ENCODE peak calls at places on chromosomes 4 and X, in ten cellular contexts. B is left ventricle myocardium inferior; A is lower lobe of right lung; X is thyroid gland; J is tibial artery; R is tibial nerve; O is cardiac muscle cell; N is transverse colon; F is CD4-positive, CD25-positive, alpha-beta regulatory T cell; L is IMR-90. H is an unnamed sample. For H3K27me3, the result is how much of the 10 kb centered on the place peaks cover.

GRCh38 chrX:9352243-9352642 is 112.6 kb upstream of the TBL1X start:
- DNase-seq in X (no peak), J (no peak), L (no peak), R (no peak), O (no peak), B (no peak), N (no peak), A (no peak), F (no peak), H (no peak)

GRCh38 chr4:49516796-49517195 is 530.7 kb downstream of the CWH43 start:
- DNase-seq in A (peak), X (no peak), O (no peak), L (no peak), J (no peak), F (no peak), N (no peak), R (no peak), B (no peak), H (no peak)

GRCh38 chr4:56937262-56937661 is 29.6 kb downstream of the REST start:
- DNase-seq in A (no peak), X (no peak), L (peak), F (no peak), B (no peak), R (no peak), N (no peak), O (peak), J (no peak), H (no peak)

GRCh38 chr4:151091047-151091446 is 8.4 kb upstream of the RPS3A start:
- DNase-seq in J (no peak), O (no peak), N (no peak), X (no peak), L (no peak), F (no peak), B (no peak), A (no peak), R (no peak), H (no peak)

GRCh38 chrX:19349263-19349662 is 5.5 kb downstream of the PDHA1 start:
- DNase-seq in O (no peak), J (no peak), B (no peak), A (no peak), X (no peak), N (no peak), L (no peak), F (no peak), R (no peak), H (no peak)

GRCh38 chr4:20520901-20521300 is 179.4 kb upstream of the PACRGL start:
- DNase-seq in A (no peak), N (no peak), J (no peak), F (no peak), R (no peak), L (peak), O (peak), X (no peak), B (no peak), H (no peak)

GRCh38 chrX:40102393-40103381 is 4.9 kb upstream of the BCOR start:
- DNase-seq in B (no peak), L (no peak), J (no peak), R (no peak), O (no peak), A (no peak), X (peak), N (no peak), F (no peak), H (no peak)

GRCh38 chrX:53631156-53631555 is 55.4 kb downstream of the HUWE1 start:
- DNase-seq in O (peak), R (no peak), J (no peak), L (peak), B (no peak), F (no peak), N (no peak), A (no peak), X (no peak), H (no peak)

GRCh38 chr4:1987296-1987695 is 21.5 kb downstream of the NELFA start:
- DNase-seq in R (no peak), X (no peak), N (no peak), F (no peak), O (no peak), L (no peak), J (no peak), A (no peak), B (no peak), H (no peak)

GRCh38 chrX:118216086-118216485 is 99.5 kb upstream of the KLHL13 start:
- DNase-seq in R (no peak), X (no peak), B (no peak), L (no peak), F (no peak), O (no peak), J (no peak), A (no peak), N (no peak), H (no peak)

GRCh38 chr4:189740873-189741272 is 199.8 kb upstream of the FRG1 start:
- DNase-seq in L (no peak), A (no peak), N (no peak), F (no peak), R (no peak), O (no peak), J (no peak), X (no peak), B (no peak), H (no peak)

GRCh38 chr4:72312032-72312650 is 256.9 kb downstream of the ADAMTS3 start:
- DNase-seq in N (peak), O (peak), A (peak), J (peak), L (peak), B (peak), R (peak), X (peak), F (no peak), H (peak)

GRCh38 chr4:13415068-13415785 is 68.9 kb downstream of the RAB28 start:
- DNase-seq in L (no peak), B (peak), F (no peak), R (no peak), O (peak), A (peak), X (no peak), J (no peak), N (no peak), H (no peak)

GRCh38 chrX:103628386-103629290 is at the start of gene TCEAL1:
- DNase-seq in B (peak), A (peak), O (peak), L (peak), X (peak), R (peak), F (peak), J (peak), N (peak), H (no peak)

GRCh38 chr4:119559044-119559647 is 69.5 kb downstream of the PDE5A start:
- DNase-seq in O (peak), R (no peak), L (peak), F (peak), J (no peak), N (no peak), B (no peak), X (no peak), A (no peak), H (no peak)

GRCh38 chrX:19751068-19751467 is 136.3 kb downstream of the SH3KBP1 start:
- DNase-seq in J (no peak), F (no peak), B (no peak), O (no peak), X (no peak), A (no peak), R (no peak), L (no peak), N (no peak), H (no peak)

GRCh38 chr4:8079031-8079885 is 79.4 kb downstream of the ABLIM2 start:
- DNase-seq in L (no peak), B (no peak), R (no peak), F (no peak), X (no peak), A (peak), N (peak), O (peak), J (peak), H (no peak)

GRCh38 chr4:73860175-73860574 is 7.1 kb downstream of the PF4V1 start:
- DNase-seq in L (no peak), A (no peak), O (no peak), J (no peak), R (no peak), B (no peak), X (no peak), N (no peak), F (no peak), H (no peak)

GRCh38 chr4:158169931-158170690 is 2.7 kb downstream of the GASK1B start:
- DNase-seq in J (no peak), A (no peak), L (peak), N (no peak), F (no peak), O (peak), X (no peak), B (no peak), R (no peak), H (no peak)

GRCh38 chrX:86946569-86946968 is 571.0 kb upstream of the KLHL4 start:
- DNase-seq in L (peak), A (no peak), X (no peak), N (no peak), F (peak), R (no peak), O (peak), B (no peak), J (no peak), H (peak)

GRCh38 chrX:15739886-15740285 is 1.8 kb downstream of the CA5B start:
- DNase-seq in B (no peak), F (no peak), X (no peak), N (no peak), R (no peak), O (no peak), J (no peak), A (no peak), L (peak), H (no peak)

GRCh38 chr4:108149588-108150380 is 18.9 kb downstream of the LEF1 start:
- DNase-seq in F (no peak), X (no peak), N (no peak), B (no peak), R (no peak), A (no peak), J (no peak), L (no peak), O (no peak), H (no peak)

GRCh38 chrX:78199851-78200250 is 60.4 kb upstream of the TAF9B start:
- DNase-seq in F (peak), J (no peak), R (no peak), N (no peak), O (peak), L (peak), X (no peak), B (no peak), A (no peak), H (no peak)

GRCh38 chr4:38189445-38189844 is 229.2 kb downstream of the PTTG2 start:
- DNase-seq in F (no peak), R (no peak), J (no peak), X (no peak), B (no peak), L (peak), A (no peak), N (no peak), O (peak), H (no peak)

GRCh38 chr4:158597879-158598596 is 73.6 kb downstream of the C4orf46 start:
- DNase-seq in L (no peak), A (no peak), N (no peak), B (no peak), F (no peak), X (no peak), J (no peak), R (no peak), O (no peak), H (no peak)

GRCh38 chr4:109648266-109648996 is 54.8 kb downstream of the CASP6 start:
- DNase-seq in A (no peak), L (no peak), O (no peak), B (no peak), R (no peak), F (peak), N (no peak), J (no peak), X (no peak), H (no peak)

GRCh38 chr4:182251116-182251515 is 7.9 kb downstream of the TENM3 start:
- DNase-seq in L (no peak), O (no peak), A (no peak), F (no peak), N (no peak), R (no peak), B (no peak), J (no peak), X (no peak), H (no peak)
- H3K27me3 ChIP-seq in L (under half), O (under half), A (under half), F (under half), N (under half), R (under half), B (under half), J (under half), X (under half), H (under half)

GRCh38 chr4:139685180-139685579 is 19.6 kb downstream of the MGST2 start:
- DNase-seq in N (no peak), X (no peak), R (no peak), J (no peak), A (no peak), F (peak), L (no peak), B (no peak), O (no peak), H (no peak)

GRCh38 chr4:139686130-139686529 is 20.5 kb downstream of the MGST2 start:
- DNase-seq in L (no peak), N (no peak), B (no peak), R (no peak), X (no peak), J (no peak), O (no peak), F (no peak), A (no peak), H (no peak)

GRCh38 chr4:139686988-139687387 is 21.4 kb downstream of the MGST2 start:
- DNase-seq in A (no peak), J (no peak), B (no peak), L (no peak), F (no peak), N (no peak), R (no peak), O (no peak), X (no peak), H (no peak)

GRCh38 chr4:139682309-139683210 is 16.9 kb downstream of the MGST2 start:
- DNase-seq in A (no peak), B (no peak), R (no peak), N (no peak), X (no peak), J (no peak), L (no peak), O (peak), F (no peak), H (no peak)

DNA sequence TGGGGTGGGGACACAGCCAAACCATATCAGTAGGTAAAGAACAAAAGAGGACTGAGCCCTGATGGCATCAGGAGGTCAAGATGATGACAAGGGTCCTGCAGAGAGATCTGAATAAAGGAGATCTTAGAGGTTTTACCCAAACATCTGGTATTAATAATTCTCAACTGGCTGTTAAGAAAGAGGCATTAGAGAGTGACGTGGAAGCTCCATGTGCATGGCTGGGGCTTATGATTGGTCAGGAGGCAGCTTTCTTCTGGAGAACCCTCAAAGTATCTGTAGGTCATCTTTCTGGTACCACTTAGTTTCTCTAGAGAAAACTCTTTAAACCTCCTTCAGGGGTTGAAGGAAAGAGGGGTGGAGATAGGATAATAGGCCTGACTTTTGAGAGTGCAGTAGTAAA is 18.7 kb downstream of the MGST2 start:
- DNase-seq in J (no peak), X (no peak), L (no peak), N (no peak), B (no peak), F (no peak), A (no peak), R (no peak), O (no peak), H (no peak)
- H3K27ac ChIP-seq in J (no peak), X (no peak), L (no peak), N (no peak), B (no peak), F (no peak), A (no peak), R (no peak), O (no peak), H (no peak)

DNA sequence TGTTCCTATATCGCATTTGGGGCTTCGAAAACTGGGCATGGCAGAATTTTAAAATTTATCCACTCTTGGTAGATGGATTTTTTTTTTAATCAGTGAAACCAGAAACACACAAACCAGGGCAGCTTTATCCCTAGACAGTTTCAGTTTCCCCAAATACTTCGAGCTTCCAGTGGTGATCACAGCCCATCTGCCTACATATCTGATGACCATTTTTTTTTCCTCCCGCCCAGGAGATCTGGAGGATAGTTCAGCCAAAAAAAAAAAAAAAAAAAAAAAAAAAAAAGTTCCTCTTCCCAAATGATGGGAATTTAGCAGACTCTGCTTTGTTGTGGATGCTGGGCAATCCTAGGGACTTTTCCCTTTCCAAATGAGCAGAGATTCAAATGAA is 1.0 kb upstream of the TBC1D9 start:
- DNase-seq in L (no peak), J (no peak), X (no peak), F (no peak), A (no peak), N (no peak), R (no peak), B (no peak), O (no peak), H (no peak)
- H3K27me3 ChIP-seq in L (under half), J (under half), X (under half), F (under half), A (under half), N (under half), R (under half), B (under half), O (under half), H (under half)

DNA sequence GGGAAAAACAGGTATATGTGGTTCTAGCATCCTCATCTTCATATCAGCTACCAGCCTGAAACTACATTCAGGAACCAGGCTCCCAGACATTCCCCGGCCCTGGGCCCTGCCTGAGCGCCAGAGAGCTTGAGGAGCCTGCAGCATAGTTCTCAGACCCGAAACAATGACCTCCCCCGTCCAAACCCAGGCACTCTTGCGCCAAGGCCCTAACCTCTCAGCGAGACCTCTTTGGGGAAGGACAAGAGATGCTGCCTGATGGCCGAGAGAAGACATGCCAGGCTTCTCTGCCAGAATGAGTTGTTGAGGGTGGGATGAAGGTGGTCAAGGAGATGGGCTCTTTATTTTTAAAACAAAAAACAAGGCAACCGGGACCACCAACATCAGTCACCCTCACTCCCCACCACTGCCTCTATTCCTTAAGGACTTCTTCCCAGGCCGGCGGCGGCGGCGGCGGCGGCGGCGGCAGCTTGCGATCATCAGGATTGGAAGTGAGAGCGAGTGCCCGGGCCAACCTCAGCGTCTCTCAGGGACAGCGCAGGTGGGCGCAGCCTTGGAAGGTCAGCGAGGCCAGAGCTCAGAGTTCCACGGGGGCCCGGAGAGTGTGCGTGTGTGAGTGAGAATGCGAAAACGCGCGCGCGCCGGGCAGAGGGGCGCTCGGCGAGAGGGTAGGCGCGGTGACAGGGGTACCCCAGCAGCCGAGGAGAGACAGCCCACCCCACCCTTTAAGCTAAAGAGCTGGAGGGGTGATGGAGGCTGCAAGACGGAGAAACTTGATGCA is 619 bp downstream of the INPP4B start:
- DNase-seq in J (no peak), N (peak), X (peak), O (peak), R (peak), F (no peak), A (peak), L (no peak), B (peak), H (no peak)
- H3K27ac ChIP-seq in J (peak), N (peak), X (no peak), O (peak), R (peak), F (no peak), A (peak), L (peak), B (peak), H (no peak)

H was measured in iPS DF 6.9.